ENCODE peak calls at places on chromosomes 3 and 15, in ten cellular contexts. One of them, this sample, is unnamed.

GRCh38 chr3:183254816-183255730 is 2.0 kb downstream of the B3GNT5 start:
- DNase-seq in NCI-H524 treated with DMSO at 0.1 percent for 48 hours: no peak
- DNase-seq in activated CD4-positive, alpha-beta T cell treated with anti-CD3 and anti-CD28 coated beads for 48 hours: peak
- DNase-seq in foreskin keratinocyte: peak
- DNase-seq in EH: no peak
- DNase-seq in activated T-helper 1 cell treated with anti-CD3 and anti-CD28 coated beads, Interleukin-2, amount 50 U/mL, for 16 hours: no peak
- DNase-seq in fibroblast of gingiva: no peak
- DNase-seq in NCI-H345: peak
- DNase-seq in NCI-H1092: no peak
- DNase-seq in Calu3: peak
- DNase-seq in this sample: peak

GRCh38 chr3:53941945-53942344 is 50.3 kb upstream of the SELENOK start:
- DNase-seq in NCI-H524 treated with DMSO at 0.1 percent for 48 hours: no peak
- DNase-seq in activated CD4-positive, alpha-beta T cell treated with anti-CD3 and anti-CD28 coated beads for 48 hours: no peak
- DNase-seq in foreskin keratinocyte: no peak
- DNase-seq in EH: no peak
- DNase-seq in activated T-helper 1 cell treated with anti-CD3 and anti-CD28 coated beads, Interleukin-2, amount 50 U/mL, for 16 hours: no peak
- DNase-seq in fibroblast of gingiva: peak
- DNase-seq in NCI-H345: no peak
- DNase-seq in NCI-H1092: no peak
- DNase-seq in Calu3: no peak
- DNase-seq in this sample: no peak

GRCh38 chr3:24316887-24317383 is 177.7 kb downstream of the THRB start:
- DNase-seq in NCI-H524 treated with DMSO at 0.1 percent for 48 hours: no peak
- DNase-seq in activated CD4-positive, alpha-beta T cell treated with anti-CD3 and anti-CD28 coated beads for 48 hours: no peak
- DNase-seq in foreskin keratinocyte: peak
- DNase-seq in EH: no peak
- DNase-seq in activated T-helper 1 cell treated with anti-CD3 and anti-CD28 coated beads, Interleukin-2, amount 50 U/mL, for 16 hours: no peak
- DNase-seq in fibroblast of gingiva: no peak
- DNase-seq in NCI-H345: no peak
- DNase-seq in NCI-H1092: no peak
- DNase-seq in Calu3: peak
- DNase-seq in this sample: peak

GRCh38 chr3:189714991-189715961 is 84.1 kb downstream of the TP63 start:
- DNase-seq in NCI-H524 treated with DMSO at 0.1 percent for 48 hours: no peak
- DNase-seq in activated CD4-positive, alpha-beta T cell treated with anti-CD3 and anti-CD28 coated beads for 48 hours: no peak
- DNase-seq in foreskin keratinocyte: peak
- DNase-seq in EH: peak
- DNase-seq in activated T-helper 1 cell treated with anti-CD3 and anti-CD28 coated beads, Interleukin-2, amount 50 U/mL, for 16 hours: no peak
- DNase-seq in fibroblast of gingiva: peak
- DNase-seq in NCI-H345: peak
- DNase-seq in NCI-H1092: no peak
- DNase-seq in Calu3: no peak
- DNase-seq in this sample: peak

GRCh38 chr15:99999282-100000070 is 266.2 kb upstream of the LYSMD4 start:
- DNase-seq in NCI-H524 treated with DMSO at 0.1 percent for 48 hours: no peak
- DNase-seq in activated CD4-positive, alpha-beta T cell treated with anti-CD3 and anti-CD28 coated beads for 48 hours: no peak
- DNase-seq in foreskin keratinocyte: no peak
- DNase-seq in EH: no peak
- DNase-seq in activated T-helper 1 cell treated with anti-CD3 and anti-CD28 coated beads, Interleukin-2, amount 50 U/mL, for 16 hours: no peak
- DNase-seq in fibroblast of gingiva: no peak
- DNase-seq in NCI-H345: no peak
- DNase-seq in NCI-H1092: no peak
- DNase-seq in Calu3: no peak
- DNase-seq in this sample: no peak

GRCh38 chr15:62075595-62076279 is 9.0 kb downstream of the C2CD4A start:
- DNase-seq in NCI-H524 treated with DMSO at 0.1 percent for 48 hours: no peak
- DNase-seq in activated CD4-positive, alpha-beta T cell treated with anti-CD3 and anti-CD28 coated beads for 48 hours: no peak
- DNase-seq in foreskin keratinocyte: peak
- DNase-seq in EH: peak
- DNase-seq in activated T-helper 1 cell treated with anti-CD3 and anti-CD28 coated beads, Interleukin-2, amount 50 U/mL, for 16 hours: no peak
- DNase-seq in fibroblast of gingiva: peak
- DNase-seq in NCI-H345: peak
- DNase-seq in NCI-H1092: peak
- DNase-seq in Calu3: peak
- DNase-seq in this sample: peak

GRCh38 chr3:139642981-139643380 is 34.8 kb downstream of the NMNAT3 start:
- DNase-seq in NCI-H524 treated with DMSO at 0.1 percent for 48 hours: no peak
- DNase-seq in activated CD4-positive, alpha-beta T cell treated with anti-CD3 and anti-CD28 coated beads for 48 hours: no peak
- DNase-seq in foreskin keratinocyte: no peak
- DNase-seq in EH: no peak
- DNase-seq in activated T-helper 1 cell treated with anti-CD3 and anti-CD28 coated beads, Interleukin-2, amount 50 U/mL, for 16 hours: no peak
- DNase-seq in fibroblast of gingiva: no peak
- DNase-seq in NCI-H345: no peak
- DNase-seq in NCI-H1092: no peak
- DNase-seq in Calu3: no peak
- DNase-seq in this sample: no peak

GRCh38 chr15:77553257-77553656 is 79.5 kb downstream of the LINGO1 start:
- DNase-seq in NCI-H524 treated with DMSO at 0.1 percent for 48 hours: no peak
- DNase-seq in activated CD4-positive, alpha-beta T cell treated with anti-CD3 and anti-CD28 coated beads for 48 hours: no peak
- DNase-seq in foreskin keratinocyte: no peak
- DNase-seq in EH: no peak
- DNase-seq in activated T-helper 1 cell treated with anti-CD3 and anti-CD28 coated beads, Interleukin-2, amount 50 U/mL, for 16 hours: no peak
- DNase-seq in fibroblast of gingiva: no peak
- DNase-seq in NCI-H345: no peak
- DNase-seq in NCI-H1092: no peak
- DNase-seq in Calu3: no peak
- DNase-seq in this sample: no peak

GRCh38 chr3:12998648-12999047 is 74.6 kb downstream of the IQSEC1 start:
- DNase-seq in NCI-H524 treated with DMSO at 0.1 percent for 48 hours: no peak
- DNase-seq in activated CD4-positive, alpha-beta T cell treated with anti-CD3 and anti-CD28 coated beads for 48 hours: no peak
- DNase-seq in foreskin keratinocyte: no peak
- DNase-seq in EH: no peak
- DNase-seq in activated T-helper 1 cell treated with anti-CD3 and anti-CD28 coated beads, Interleukin-2, amount 50 U/mL, for 16 hours: no peak
- DNase-seq in fibroblast of gingiva: no peak
- DNase-seq in NCI-H345: no peak
- DNase-seq in NCI-H1092: no peak
- DNase-seq in Calu3: no peak
- DNase-seq in this sample: no peak

GRCh38 chr15:36911322-36911944 is 188.9 kb downstream of the MEIS2 start:
- DNase-seq in NCI-H524 treated with DMSO at 0.1 percent for 48 hours: no peak
- DNase-seq in activated CD4-positive, alpha-beta T cell treated with anti-CD3 and anti-CD28 coated beads for 48 hours: no peak
- DNase-seq in foreskin keratinocyte: peak
- DNase-seq in EH: peak
- DNase-seq in activated T-helper 1 cell treated with anti-CD3 and anti-CD28 coated beads, Interleukin-2, amount 50 U/mL, for 16 hours: no peak
- DNase-seq in fibroblast of gingiva: no peak
- DNase-seq in NCI-H345: no peak
- DNase-seq in NCI-H1092: no peak
- DNase-seq in Calu3: no peak
- DNase-seq in this sample: peak

GRCh38 chr15:72086010-72086697 is 31.8 kb downstream of the MYO9A start:
- DNase-seq in NCI-H524 treated with DMSO at 0.1 percent for 48 hours: no peak
- DNase-seq in activated CD4-positive, alpha-beta T cell treated with anti-CD3 and anti-CD28 coated beads for 48 hours: no peak
- DNase-seq in foreskin keratinocyte: no peak
- DNase-seq in EH: no peak
- DNase-seq in activated T-helper 1 cell treated with anti-CD3 and anti-CD28 coated beads, Interleukin-2, amount 50 U/mL, for 16 hours: no peak
- DNase-seq in fibroblast of gingiva: no peak
- DNase-seq in NCI-H345: no peak
- DNase-seq in NCI-H1092: no peak
- DNase-seq in Calu3: no peak
- DNase-seq in this sample: no peak

GRCh38 chr3:129512595-129512994 is 15.8 kb upstream of the RHO start:
- DNase-seq in NCI-H524 treated with DMSO at 0.1 percent for 48 hours: no peak
- DNase-seq in activated CD4-positive, alpha-beta T cell treated with anti-CD3 and anti-CD28 coated beads for 48 hours: no peak
- DNase-seq in foreskin keratinocyte: no peak
- DNase-seq in EH: no peak
- DNase-seq in activated T-helper 1 cell treated with anti-CD3 and anti-CD28 coated beads, Interleukin-2, amount 50 U/mL, for 16 hours: no peak
- DNase-seq in fibroblast of gingiva: no peak
- DNase-seq in NCI-H345: no peak
- DNase-seq in NCI-H1092: no peak
- DNase-seq in Calu3: no peak
- DNase-seq in this sample: no peak

GRCh38 chr15:99631256-99631655 is 65.5 kb downstream of the MEF2A start:
- DNase-seq in NCI-H524 treated with DMSO at 0.1 percent for 48 hours: no peak
- DNase-seq in activated CD4-positive, alpha-beta T cell treated with anti-CD3 and anti-CD28 coated beads for 48 hours: no peak
- DNase-seq in foreskin keratinocyte: no peak
- DNase-seq in EH: no peak
- DNase-seq in activated T-helper 1 cell treated with anti-CD3 and anti-CD28 coated beads, Interleukin-2, amount 50 U/mL, for 16 hours: no peak
- DNase-seq in fibroblast of gingiva: no peak
- DNase-seq in NCI-H345: no peak
- DNase-seq in NCI-H1092: no peak
- DNase-seq in Calu3: no peak
- DNase-seq in this sample: no peak